ENCODE peak calls at places on chromosome 5, in seven cellular contexts. I, A, G, Q, V, T and P are unnamed samples.

GRCh38 chr5:37888476-37888875 is 48.6 kb upstream of the GDNF start:
- DNase-seq in I (no peak), A (no peak), G (no peak), Q (no peak), V (no peak), T (no peak), P (no peak)

GRCh38 chr5:123875444-123876264 is 363.7 kb downstream of the CSNK1G3 start:
- DNase-seq in I (peak; percentile 54), A (no peak), G (peak; percentile 32), Q (peak; percentile 24), V (peak; percentile 21), T (no peak), P (no peak)

GRCh38 chr5:149656576-149657182 is 73.4 kb upstream of the PPARGC1B start:
- DNase-seq in I (no peak), A (peak; percentile 31), G (peak; percentile 61), Q (peak; percentile 56), V (peak; percentile 21), T (no peak), P (no peak)

GRCh38 chr5:176535655-176536131 is 1.5 kb downstream of the RNF44 start:
- DNase-seq in I (no peak), A (no peak), G (peak; percentile 25), Q (no peak), V (no peak), T (no peak), P (no peak)

GRCh38 chr5:1483064-1483463 is 37.8 kb upstream of the SLC6A3 start:
- DNase-seq in I (no peak), A (no peak), G (no peak), Q (no peak), V (no peak), T (no peak), P (no peak)

GRCh38 chr5:160938532-160938931 is 86.5 kb upstream of the ATP10B start:
- DNase-seq in I (no peak), A (peak; percentile 78), G (no peak), Q (peak; percentile 8), V (no peak), T (peak; percentile 58), P (no peak)

GRCh38 chr5:10789021-10789420 is 28.0 kb upstream of the DAP start:
- DNase-seq in I (no peak), A (no peak), G (peak; percentile 34), Q (peak; percentile 11), V (peak; percentile 93), T (no peak), P (no peak)

GRCh38 chr5:142537938-142538337 is 148.0 kb downstream of the FGF1 start:
- DNase-seq in I (no peak), A (no peak), G (no peak), Q (no peak), V (peak; percentile 51), T (no peak), P (no peak)

GRCh38 chr5:93831449-93831848 is 90.0 kb upstream of the POU5F2 start:
- DNase-seq in I (no peak), A (no peak), G (no peak), Q (no peak), V (peak; percentile 69), T (no peak), P (no peak)

GRCh38 chr5:96984506-96985192 is 48.8 kb downstream of the LNPEP start:
- DNase-seq in I (no peak), A (no peak), G (no peak), Q (no peak), V (peak; percentile 56), T (no peak), P (no peak)

GRCh38 chr5:178554311-178554710 is 35.9 kb downstream of the COL23A1 start:
- DNase-seq in I (no peak), A (no peak), G (no peak), Q (no peak), V (no peak), T (no peak), P (no peak)

GRCh38 chr5:148860599-148860998 is 34.2 kb downstream of the ADRB2 start:
- DNase-seq in I (no peak), A (no peak), G (no peak), Q (no peak), V (no peak), T (no peak), P (no peak)

GRCh38 chr5:83035373-83036170 is 41.6 kb downstream of the TMEM167A start:
- DNase-seq in I (no peak), A (no peak), G (peak; percentile 88), Q (peak; percentile 82), V (no peak), T (no peak), P (no peak)

GRCh38 chr5:1142886-1143669 is 31.2 kb upstream of the SLC12A7 start:
- DNase-seq in I (no peak), A (no peak), G (peak; percentile 22), Q (no peak), V (no peak), T (no peak), P (no peak)

GRCh38 chr5:14572384-14572783 is 9.2 kb upstream of the OTULINL start:
- DNase-seq in I (no peak), A (no peak), G (no peak), Q (no peak), V (no peak), T (no peak), P (no peak)

GRCh38 chr5:139960723-139961383 is 82.2 kb downstream of the NRG2 start:
- DNase-seq in I (no peak), A (peak; percentile 10), G (no peak), Q (no peak), V (no peak), T (no peak), P (no peak)

GRCh38 chr5:170200876-170201275 is 31.9 kb upstream of the C5orf58 start:
- DNase-seq in I (no peak), A (no peak), G (no peak), Q (no peak), V (no peak), T (no peak), P (no peak)

GRCh38 chr5:154221371-154221896 is 30.9 kb downstream of the GALNT10 start:
- DNase-seq in I (no peak), A (peak; percentile 72), G (peak; percentile 53), Q (peak; percentile 22), V (peak; percentile 84), T (peak; percentile 71), P (peak; percentile 49)

GRCh38 chr5:138408023-138408422 is 30.8 kb upstream of the REEP2 start:
- DNase-seq in I (no peak), A (no peak), G (no peak), Q (no peak), V (no peak), T (no peak), P (no peak)

GRCh38 chr5:144125163-144125726 is 45.2 kb downstream of the YIPF5 start:
- DNase-seq in I (no peak), A (no peak), G (no peak), Q (no peak), V (peak; percentile 70), T (no peak), P (no peak)

GRCh38 chr5:63128018-63128417 is 549.4 kb downstream of the LRRC70 start:
- DNase-seq in I (no peak), A (no peak), G (no peak), Q (no peak), V (no peak), T (no peak), P (no peak)

GRCh38 chr5:153658606-153659005 is 168.1 kb downstream of the GRIA1 start:
- DNase-seq in I (no peak), A (no peak), G (no peak), Q (no peak), V (no peak), T (no peak), P (no peak)

GRCh38 chr5:145979270-145980223 is 43.2 kb downstream of the SH3RF2 start:
- DNase-seq in I (no peak), A (no peak), G (no peak), Q (no peak), V (peak; percentile 40), T (no peak), P (no peak)

GRCh38 chr5:33994845-33995244 is 10.4 kb upstream of the SLC45A2 start:
- DNase-seq in I (no peak), A (no peak), G (no peak), Q (no peak), V (peak; percentile 55), T (no peak), P (no peak)
- TF ChIP-seq CTCF in I (no peak), A (no peak), G (no peak), Q (no peak), V (peak; percentile 6), T (no peak), P (no peak)

GRCh38 chr5:155434267-155434666 is 420.7 kb downstream of the KIF4B start:
- DNase-seq in I (no peak), A (no peak), G (no peak), Q (no peak), V (no peak), T (no peak), P (no peak)

GRCh38 chr5:155430192-155430591 is 416.6 kb downstream of the KIF4B start:
- DNase-seq in I (no peak), A (no peak), G (no peak), Q (no peak), V (no peak), T (no peak), P (no peak)

GRCh38 chr5:155434681-155435080 is 421.1 kb downstream of the KIF4B start:
- DNase-seq in I (no peak), A (no peak), G (no peak), Q (no peak), V (no peak), T (no peak), P (no peak)
- H3K27ac ChIP-seq in I (no peak overlapping the region), A (no peak overlapping the region), G (no peak overlapping the region), Q (peak overlapping the region; percentile 50), V (no peak overlapping the region), T (no peak overlapping the region), P (no peak overlapping the region)

DNA sequence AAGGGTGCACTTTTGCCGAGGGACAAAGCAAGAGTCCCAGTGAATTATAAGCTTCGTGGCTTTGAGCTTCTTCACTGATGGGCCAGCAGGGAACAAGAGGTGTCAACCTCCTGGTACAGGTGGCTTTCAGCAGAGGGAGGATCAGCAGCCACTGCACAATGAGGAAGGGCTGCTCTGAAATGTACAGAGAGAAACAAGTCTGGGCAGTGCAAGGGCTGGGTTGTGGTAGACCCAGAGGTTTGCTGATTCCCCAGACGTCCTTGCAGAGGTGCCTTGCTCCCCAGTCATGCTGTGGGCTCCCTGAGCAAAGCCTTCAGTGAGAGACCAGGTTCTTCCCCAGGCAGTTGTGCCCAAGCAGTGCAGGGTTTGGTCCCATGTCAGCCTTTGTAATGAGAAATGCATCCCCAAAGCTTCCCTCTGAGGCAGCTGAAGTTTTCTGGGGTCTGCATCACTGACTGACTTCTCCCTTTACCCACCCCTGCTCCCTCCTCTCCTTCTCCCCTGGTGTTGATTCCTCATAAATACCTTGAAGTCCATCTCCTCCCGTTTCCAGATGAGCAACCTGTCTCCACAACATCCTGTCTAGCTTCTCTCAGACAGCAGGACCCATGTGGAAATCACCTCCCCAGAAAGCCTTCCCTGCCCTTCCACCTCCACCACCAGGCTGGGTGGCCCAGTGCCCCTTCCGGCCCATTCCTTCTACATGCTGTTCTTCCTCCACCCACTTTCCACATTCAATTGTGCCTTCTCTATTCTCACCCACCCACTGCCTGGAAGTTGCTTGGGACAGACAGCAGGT is 599.6 kb upstream of the ADAMTS16 start:
- DNase-seq in I (no peak), A (no peak), G (no peak), Q (no peak), V (no peak), T (no peak), P (no peak)
- H3K9me3 ChIP-seq in I (no peaks in the 10 kb centered on the region), A (no peaks in the 10 kb centered on the region), G (no peaks in the 10 kb centered on the region), Q (no peaks in the 10 kb centered on the region), V (no peaks in the 10 kb centered on the region), T (peaks cover 6% of the 10 kb centered on the region), P (peaks cover 5% of the 10 kb centered on the region)

GRCh38 chr5:78224358-78224757 is 70.1 kb downstream of the AP3B1 start:
- DNase-seq in I (no peak), A (no peak), G (no peak), Q (no peak), V (no peak), T (no peak), P (no peak)

GRCh38 chr5:78221467-78221866 is 73.0 kb downstream of the AP3B1 start:
- DNase-seq in I (no peak), A (no peak), G (no peak), Q (no peak), V (no peak), T (no peak), P (no peak)

GRCh38 chr5:78221964-78222451 is 72.5 kb downstream of the AP3B1 start:
- DNase-seq in I (no peak), A (no peak), G (no peak), Q (no peak), V (peak; percentile 47), T (no peak), P (no peak)
- TF ChIP-seq CTCF in I (no peak), A (no peak), G (no peak), Q (no peak), V (peak; percentile 29), T (no peak), P (no peak)